ENCODE peak calls at places on chromosomes 12 and 14, in seven cellular contexts. N is cardiac muscle cell, P is heart left ventricle, J is stomach, D is transverse colon, T is thyroid gland, E is GM23338. H is an unnamed sample.

GRCh38 chr12:118120579-118121363 is 15.2 kb upstream of the PEBP1 start:
- DNase-seq in N (peak; percentile 81), P (peak; percentile 69), J (peak; percentile 84), D (peak; percentile 85), T (peak; percentile 85), E (peak; percentile 95), H (peak; percentile 50)

GRCh38 chr12:88242161-88242925 is 100.2 kb downstream of the TMTC3 start:
- DNase-seq in N (peak; percentile 93), P (no peak), J (no peak), D (no peak), T (no peak), E (no peak), H (no peak)

GRCh38 chr12:84950971-84951546 is 38.5 kb upstream of the SLC6A15 start:
- DNase-seq in N (no peak), P (no peak), J (no peak), D (no peak), T (no peak), E (no peak), H (no peak)

GRCh38 chr14:83269583-83269982 is 1735.9 kb upstream of the SEL1L start:
- DNase-seq in N (no peak), P (no peak), J (no peak), D (no peak), T (no peak), E (no peak), H (no peak)

GRCh38 chr12:88223519-88223918 is 81.4 kb downstream of the TMTC3 start:
- DNase-seq in N (no peak), P (no peak), J (no peak), D (no peak), T (no peak), E (no peak), H (no peak)

GRCh38 chr14:65594153-65594881 is 181.8 kb downstream of the FUT8 start:
- DNase-seq in N (no peak), P (no peak), J (peak; percentile 72), D (peak; percentile 62), T (no peak), E (no peak), H (no peak)

GRCh38 chr14:103427485-103428443 is 42.5 kb downstream of the MARK3 start:
- DNase-seq in N (peak; percentile 94), P (peak; percentile 21), J (no peak), D (no peak), T (no peak), E (peak; percentile 83), H (no peak)

GRCh38 chr14:67665886-67666285 is 8.5 kb downstream of the VTI1B start:
- DNase-seq in N (peak; percentile 64), P (no peak), J (no peak), D (no peak), T (no peak), E (no peak), H (no peak)

GRCh38 chr12:56161677-56162351 is 3.7 kb downstream of the MYL6 start:
- DNase-seq in N (no peak), P (no peak), J (no peak), D (no peak), T (no peak), E (peak; percentile 23), H (no peak)
- H3K4me3 ChIP-seq in N (no peak overlapping the region), P (no peak overlapping the region), J (peak overlapping the region; percentile 85), D (peak overlapping the region; percentile 82), T (no peak overlapping the region), E (peak overlapping the region; percentile 21), H (no peak overlapping the region)

DNA sequence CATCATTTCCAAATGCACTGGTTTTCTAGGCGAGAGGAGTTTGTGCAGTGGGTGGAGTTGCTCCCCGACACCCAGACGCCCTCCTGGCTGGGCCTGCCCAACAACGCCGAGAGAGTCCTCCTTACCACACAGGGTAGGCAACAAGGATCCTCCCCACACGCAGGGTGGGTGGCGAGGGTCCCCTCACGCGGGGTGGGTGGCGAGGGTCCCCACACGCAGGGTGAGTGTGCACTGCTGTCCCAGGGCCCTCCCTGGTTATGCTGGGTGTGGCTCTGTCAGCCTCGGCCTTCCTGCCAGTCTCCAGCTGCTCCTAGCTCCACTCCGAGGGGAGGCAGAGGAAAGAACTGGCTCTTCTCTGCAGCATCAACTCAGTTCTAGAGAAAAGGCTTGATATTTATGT is 42.3 kb downstream of the HSP90AA1 start:
- DNase-seq in N (no peak), P (no peak), J (no peak), D (no peak), T (no peak), E (no peak), H (no peak)
- H3K36me3 ChIP-seq in N (peaks cover 68% of the 10 kb centered on the region), P (peaks cover 100% of the 10 kb centered on the region), J (peaks cover 89% of the 10 kb centered on the region), D (peaks cover 71% of the 10 kb centered on the region), T (peaks cover 78% of the 10 kb centered on the region), E (peaks cover 40% of the 10 kb centered on the region), H (peaks cover 33% of the 10 kb centered on the region)

GRCh38 chr12:111031956-111032919 is 111.9 kb upstream of the MYL2 start:
- DNase-seq in N (no peak), P (no peak), J (no peak), D (no peak), T (no peak), E (no peak), H (no peak)

GRCh38 chr12:111034148-111034910 is 114.0 kb upstream of the MYL2 start:
- DNase-seq in N (no peak), P (no peak), J (no peak), D (no peak), T (peak; percentile 51), E (peak; percentile 72), H (no peak)

GRCh38 chr12:111034911-111035577 is 114.7 kb upstream of the MYL2 start:
- DNase-seq in N (no peak), P (no peak), J (no peak), D (no peak), T (peak; percentile 39), E (peak; percentile 72), H (peak; percentile 11)

GRCh38 chr12:111035578-111036301 is 115.4 kb upstream of the MYL2 start:
- DNase-seq in N (no peak), P (no peak), J (no peak), D (no peak), T (peak; percentile 49), E (peak; percentile 84), H (no peak)

GRCh38 chr12:111033281-111034147 is 113.1 kb upstream of the MYL2 start:
- DNase-seq in N (no peak), P (no peak), J (no peak), D (no peak), T (no peak), E (peak; percentile 77), H (peak; percentile 18)
- H3K4me3 ChIP-seq in N (peak overlapping the region; percentile 91), P (peak overlapping the region; percentile 24), J (peak overlapping the region; percentile 33), D (no peak overlapping the region), T (no peak overlapping the region), E (peak overlapping the region; percentile 90), H (no peak overlapping the region)

DNA sequence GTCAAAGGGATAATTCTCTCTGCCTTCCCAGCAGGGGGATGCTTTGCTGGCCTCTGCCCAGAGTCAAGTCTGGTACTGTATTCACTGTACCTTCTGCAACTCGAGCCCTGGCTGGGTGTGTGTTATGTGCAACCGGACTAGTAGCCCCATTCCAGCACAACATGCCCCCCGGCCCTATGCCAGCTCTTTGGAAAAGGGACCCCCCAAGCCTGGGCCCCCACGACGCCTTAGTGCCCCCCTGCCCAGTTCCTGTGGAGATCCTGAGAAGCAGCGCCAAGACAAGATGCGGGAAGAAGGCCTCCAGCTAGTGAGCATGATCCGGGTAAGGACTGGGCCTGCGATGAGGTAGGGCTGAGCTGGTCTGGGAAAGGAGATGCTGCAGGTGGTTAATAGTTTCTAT is 3.3 kb downstream of the RNF31 start:
- DNase-seq in N (no peak), P (no peak), J (no peak), D (no peak), T (no peak), E (no peak), H (no peak)
- H3K36me3 ChIP-seq in N (peaks cover 37% of the 10 kb centered on the region), P (peaks cover 71% of the 10 kb centered on the region), J (peaks cover 72% of the 10 kb centered on the region), D (peaks cover 26% of the 10 kb centered on the region), T (peaks cover 33% of the 10 kb centered on the region), E (peaks cover 32% of the 10 kb centered on the region), H (peaks cover 26% of the 10 kb centered on the region)

DNA sequence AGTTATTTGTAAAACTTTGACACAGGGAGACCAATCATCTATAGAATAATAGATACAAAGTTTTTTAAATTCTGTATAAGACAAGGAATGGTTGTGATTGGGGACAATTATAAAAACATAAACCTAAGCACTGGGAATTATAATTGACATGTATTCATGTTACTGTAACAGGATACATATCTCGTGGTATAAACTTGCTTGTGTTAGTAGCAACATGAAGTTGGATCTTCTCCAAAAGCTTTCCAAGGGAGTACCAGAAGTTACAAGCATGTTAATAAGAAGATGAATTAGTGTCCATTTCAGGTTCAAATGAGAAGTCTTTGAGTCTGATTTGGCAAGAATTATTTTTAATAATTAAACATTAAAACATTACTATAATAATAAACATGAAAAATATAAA is 42.2 kb downstream of the CDKL1 start:
- DNase-seq in N (no peak), P (no peak), J (no peak), D (no peak), T (no peak), E (no peak), H (no peak)
- H3K4me3 ChIP-seq in N (no peak overlapping the region), P (no peak overlapping the region), J (no peak overlapping the region), D (no peak overlapping the region), T (no peak overlapping the region), E (no peak overlapping the region), H (no peak overlapping the region)

GRCh38 chr12:55767156-55767555 is 24.2 kb downstream of the GDF11 start:
- DNase-seq in N (no peak), P (no peak), J (no peak), D (no peak), T (no peak), E (no peak), H (no peak)
- H3K36me3 ChIP-seq in N (peaks cover 5% of the 10 kb centered on the region), P (peaks cover 68% of the 10 kb centered on the region), J (peaks cover 70% of the 10 kb centered on the region), D (peaks cover 10% of the 10 kb centered on the region), T (peaks cover 5% of the 10 kb centered on the region), E (peaks cover 14% of the 10 kb centered on the region), H (no peaks in the 10 kb centered on the region)

H was measured in naive thymus-derived CD4-positive, alpha-beta T cell.